ENCODE peak calls at places on chromosomes 2 and 18, in four cellular contexts. W is GM12878, T is HepG2, Y is K562. I is an unnamed sample.

GRCh38 chr2:148052687-148053086 is 31.8 kb downstream of the MBD5 start:
- DNase-seq in W (no peak), T (peak; percentile 51), Y (no peak), I (no peak)

GRCh38 chr2:189060096-189060642 is 86.0 kb downstream of the COL3A1 start:
- DNase-seq in W (no peak), T (no peak), Y (no peak), I (peak; percentile 74)

GRCh38 chr18:58455318-58455950 is 173.5 kb downstream of the ALPK2 start:
- DNase-seq in W (peak; percentile 8), T (no peak), Y (no peak), I (no peak)

GRCh38 chr2:231386446-231386845 is 9.1 kb upstream of the B3GNT7 start:
- DNase-seq in W (no peak), T (no peak), Y (no peak), I (peak; percentile 86)

GRCh38 chr2:17301437-17301836 is 216.8 kb downstream of the RAD51AP2 start:
- DNase-seq in W (no peak), T (no peak), Y (no peak), I (no peak)

GRCh38 chr2:96427917-96428316 is 77.2 kb downstream of the NEURL3 start:
- DNase-seq in W (no peak), T (peak; percentile 72), Y (no peak), I (peak; percentile 70)

GRCh38 chr2:203869207-203869606 is 1.6 kb downstream of the CTLA4 start:
- DNase-seq in W (no peak), T (no peak), Y (no peak), I (no peak)

GRCh38 chr18:67104700-67105284 is 411.7 kb downstream of the DSEL start:
- DNase-seq in W (no peak), T (peak; percentile 55), Y (no peak), I (peak; percentile 66)

GRCh38 chr2:185667452-185667851 is 71.2 kb upstream of the FSIP2 start:
- DNase-seq in W (no peak), T (no peak), Y (no peak), I (no peak)

GRCh38 chr2:190578158-190579057 is 43.9 kb upstream of the NEMP2 start:
- DNase-seq in W (no peak), T (peak; percentile 66), Y (peak; percentile 16), I (no peak)

GRCh38 chr2:236677368-236677767 is 107.7 kb downstream of the ACKR3 start:
- DNase-seq in W (no peak), T (no peak), Y (no peak), I (no peak)

GRCh38 chr2:208265371-208265806 is 666 bp upstream of the PIKFYVE start:
- DNase-seq in W (no peak), T (peak; percentile 30), Y (no peak), I (peak; percentile 53)

GRCh38 chr18:75201273-75201898 is 7.6 kb downstream of the PTGR3 start:
- DNase-seq in W (no peak), T (no peak), Y (no peak), I (no peak)

GRCh38 chr2:23926289-23926749 is 604 bp downstream of the ATAD2B start:
- DNase-seq in W (no peak), T (no peak), Y (no peak), I (no peak)

GRCh38 chr2:23925702-23926288 is 1.1 kb downstream of the ATAD2B start:
- DNase-seq in W (peak; percentile 87), T (peak; percentile 44), Y (no peak), I (peak; percentile 68)

GRCh38 chr2:23924589-23925359 is 2.1 kb downstream of the ATAD2B start:
- DNase-seq in W (no peak), T (no peak), Y (no peak), I (no peak)

GRCh38 chr2:23926750-23927627 is at the start of gene ATAD2B:
- DNase-seq in W (peak; percentile 89), T (peak; percentile 90), Y (peak; percentile 94), I (peak; percentile 94)
- TF ChIP-seq POLR2A in W (peak; percentile 94), T (peak; percentile 96), Y (peak; percentile 91), I (peak; percentile 86)

GRCh38 chr18:37381554-37381953 is 184.0 kb downstream of the CELF4 start:
- DNase-seq in W (no peak), T (no peak), Y (no peak), I (no peak)
- TF ChIP-seq MXI1 in W (no peak), T (no peak), Y (no peak), I (no peak)

DNA sequence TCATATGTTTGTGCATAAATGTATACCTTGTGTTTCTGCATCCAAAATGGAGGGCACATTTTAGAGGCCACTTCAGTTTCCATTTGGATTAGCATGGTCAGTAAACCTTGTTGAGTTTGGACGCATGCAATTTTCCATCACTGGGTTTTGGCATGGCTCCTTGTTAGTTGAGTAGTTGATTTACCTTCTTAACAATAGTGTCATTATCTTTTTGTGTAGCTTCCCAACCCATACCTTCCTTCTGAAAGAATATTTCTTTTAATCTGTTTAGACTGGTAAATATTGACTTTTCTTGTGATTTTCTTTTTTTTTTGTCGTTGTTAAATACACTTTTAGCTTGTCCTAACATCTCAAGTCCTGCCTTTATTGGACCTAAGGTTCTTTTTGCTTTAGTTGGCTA is 15.5 kb downstream of the RPIA start:
- DNase-seq in W (no peak), T (peak; percentile 80), Y (no peak), I (no peak)
- TF ChIP-seq POLR2A in W (no peak), T (no peak), Y (no peak), I (no peak)

DNA sequence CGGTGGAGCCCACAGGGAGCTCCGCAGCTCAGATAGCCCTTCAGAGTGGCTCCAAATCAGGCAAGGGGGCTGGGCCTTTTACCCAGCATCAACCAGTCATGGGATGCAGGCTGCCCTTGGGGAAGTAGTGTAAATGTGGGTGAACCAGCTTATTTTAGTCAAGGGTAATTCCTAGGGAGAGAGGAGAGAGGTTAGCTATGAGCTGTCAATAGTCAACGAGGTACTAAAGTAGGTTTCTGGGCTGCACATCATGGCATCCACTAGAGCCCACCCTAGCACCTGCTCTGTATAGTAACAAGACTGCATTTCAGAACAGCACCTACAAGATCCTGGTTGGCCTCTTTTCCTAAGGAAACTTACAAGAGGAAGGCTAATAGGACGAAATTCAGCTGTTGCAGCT is 9.5 kb upstream of the MCM6 start:
- DNase-seq in W (no peak), T (no peak), Y (no peak), I (no peak)
- TF ChIP-seq MXI1 in W (no peak), T (no peak), Y (no peak), I (no peak)

DNA sequence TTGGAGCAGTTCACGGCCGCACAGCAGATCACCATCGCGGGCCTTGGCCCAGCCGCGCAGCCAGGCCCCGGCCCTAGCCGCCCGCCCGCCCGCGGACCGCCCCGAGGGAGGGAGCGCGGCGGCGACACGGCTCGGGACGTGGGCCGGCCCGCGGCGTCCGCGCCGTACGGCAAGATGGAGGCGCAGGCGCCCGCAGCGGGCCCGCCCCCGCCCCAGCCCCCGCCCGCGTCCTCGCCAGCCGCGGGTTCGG is at the start of gene THAP4:
- DNase-seq in W (no peak), T (no peak), Y (peak; percentile 81), I (no peak)
- TF ChIP-seq POLR2A in W (no peak), T (no peak), Y (no peak), I (no peak)

I was measured in IMR-90.